ENCODE peak calls at places on chromosomes 7 and 10, in ten cellular contexts. L is activated B cell treated with CpG ODN at 0.5 μM for 24 hours, A is body of pancreas, G is OCI-LY7, P is endodermal cell, Y is A549, S is GM20000, H is AG09319, E is AG04449, N is progenitor cell of endocrine pancreas. V is an unnamed sample.

GRCh38 chr10:87546221-87546620 is 41.5 kb downstream of the MINPP1 start:
- DNase-seq in H (no peak), L (no peak), E (no peak), P (no peak), A (peak; percentile 57), Y (no peak), N (no peak), G (no peak), S (no peak), V (peak; percentile 76)

GRCh38 chr7:74334026-74334425 is 44.8 kb downstream of the CLIP2 start:
- DNase-seq in G (no peak), Y (no peak), H (peak; percentile 5), A (peak; percentile 21), N (no peak), P (no peak), L (no peak), E (peak; percentile 51), S (no peak), V (no peak)

GRCh38 chr10:112490543-112490942 is 43.5 kb downstream of the VTI1A start:
- DNase-seq in G (no peak), E (no peak), P (peak; percentile 49), N (no peak), S (no peak), L (no peak), Y (no peak), H (no peak), A (no peak), V (no peak)

GRCh38 chr7:118079369-118079768 is 104.6 kb upstream of the LSM8 start:
- DNase-seq in S (no peak), Y (no peak), P (no peak), H (no peak), N (no peak), G (no peak), E (no peak), A (no peak), L (no peak), V (no peak)

GRCh38 chr7:139773372-139773771 is 4.4 kb downstream of the HIPK2 start:
- DNase-seq in H (no peak), E (no peak), P (no peak), L (no peak), A (no peak), G (no peak), N (no peak), S (peak; percentile 49), Y (no peak), V (no peak)

GRCh38 chr10:84613336-84614021 is 285.1 kb downstream of the CCSER2 start:
- DNase-seq in N (peak; percentile 34), A (peak; percentile 42), S (peak; percentile 24), G (peak; percentile 54), E (no peak), Y (peak; percentile 41), P (peak; percentile 94), H (no peak), L (no peak), V (no peak)

GRCh38 chr7:20402297-20403230 is 71.9 kb downstream of the ITGB8 start:
- DNase-seq in E (no peak), A (no peak), S (no peak), N (no peak), L (no peak), H (no peak), Y (no peak), G (no peak), P (no peak), V (no peak)

GRCh38 chr10:101134299-101135127 is 3.4 kb downstream of the TLX1 start:
- DNase-seq in L (no peak), H (no peak), E (no peak), G (no peak), Y (no peak), S (no peak), P (peak; percentile 71), N (no peak), A (no peak), V (no peak)

GRCh38 chr10:112804036-112804435 is 146.0 kb upstream of the TCF7L2 start:
- DNase-seq in L (no peak), S (no peak), Y (no peak), G (no peak), H (no peak), A (peak; percentile 82), E (no peak), N (no peak), P (peak; percentile 77), V (no peak)

GRCh38 chr7:22387583-22387982 is 30.6 kb upstream of the RAPGEF5 start:
- DNase-seq in L (no peak), N (no peak), H (no peak), E (peak; percentile 76), Y (no peak), A (peak; percentile 27), P (no peak), G (no peak), S (no peak), V (no peak)

GRCh38 chr10:75593690-75594556 is 162.5 kb downstream of the LRMDA start:
- DNase-seq in L (no peak), H (no peak), A (no peak), N (peak; percentile 24), S (no peak), G (no peak), P (peak; percentile 82), E (no peak), Y (no peak), V (no peak)
- TF ChIP-seq CTCF in L (no peak), H (peak; percentile 3), A (peak; percentile 13), N (peak; percentile 62), S (no peak), G (peak; percentile 54), P (peak; percentile 82), E (no peak), Y (peak; percentile 6), V (peak; percentile 37)

DNA sequence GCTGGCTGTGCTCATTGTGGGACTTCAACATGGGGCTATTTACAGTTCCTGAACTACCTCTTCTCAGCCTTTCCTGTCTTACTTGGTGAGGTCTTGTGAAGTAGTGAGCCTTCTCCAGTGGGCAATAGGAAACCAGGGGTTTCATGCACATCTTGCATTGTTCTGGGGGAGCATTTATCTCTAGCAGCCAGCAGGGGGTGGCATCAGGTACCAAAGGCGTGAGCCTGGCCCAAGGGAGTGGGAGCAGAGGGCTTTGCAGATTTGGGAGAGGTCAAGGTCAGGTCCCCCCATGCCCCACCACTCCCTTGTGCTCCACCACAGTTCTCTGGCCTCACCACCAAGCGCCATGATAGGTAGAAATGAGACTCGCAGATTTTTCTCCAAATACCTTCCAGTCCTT is 85.4 kb upstream of the NPTX2 start:
- DNase-seq in P (no peak), A (no peak), Y (no peak), N (no peak), E (no peak), H (no peak), G (peak; percentile 14), L (no peak), S (no peak), V (no peak)
- TF ChIP-seq CTCF in P (peak; percentile 13), A (no peak), Y (no peak), N (no peak), E (no peak), H (no peak), G (peak; percentile 62), L (no peak), S (no peak), V (no peak)

DNA sequence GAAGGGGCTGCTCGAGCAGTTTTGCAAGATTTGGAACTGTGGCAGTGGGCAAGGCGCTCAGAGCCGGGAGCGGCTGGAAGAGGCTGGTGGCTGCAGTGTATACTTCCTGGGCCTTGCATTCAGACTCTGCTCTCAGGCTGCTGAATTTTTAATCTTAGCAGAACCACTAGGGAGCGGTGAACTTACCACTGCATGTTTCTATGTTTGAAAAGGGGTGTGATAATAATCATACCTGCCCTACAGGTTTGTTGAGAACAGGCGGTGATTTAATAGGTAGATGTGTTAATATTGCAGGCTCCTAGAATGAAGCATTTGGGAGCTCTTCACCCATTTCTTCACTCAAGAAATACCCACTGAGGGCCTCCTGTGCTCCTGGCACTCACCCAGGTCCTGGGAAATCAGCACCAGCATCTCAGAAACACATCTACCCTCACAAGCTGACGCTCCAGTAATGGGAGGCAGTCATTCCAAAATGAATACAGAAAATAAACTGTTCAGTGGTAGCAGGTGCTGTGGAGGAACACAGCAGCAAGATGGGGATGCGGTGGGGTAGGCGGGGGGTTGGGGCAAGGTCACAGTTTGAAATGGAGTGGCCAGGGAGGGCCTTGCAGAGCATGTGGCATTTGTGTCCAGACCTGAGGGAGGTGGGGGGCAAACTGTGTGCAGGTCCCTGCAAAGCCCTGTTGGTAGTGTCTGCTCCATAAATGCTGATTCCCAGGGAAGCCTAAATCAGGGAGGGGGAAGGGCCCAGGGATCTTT is 41.0 kb downstream of the VWA2 start:
- DNase-seq in H (no peak), N (no peak), G (no peak), E (no peak), L (no peak), P (no peak), S (no peak), A (no peak), Y (no peak), V (no peak)
- TF ChIP-seq CTCF in H (no peak), N (no peak), G (no peak), E (no peak), L (no peak), P (no peak), S (no peak), A (no peak), Y (no peak), V (no peak)

GRCh38 chr10:123380491-123381085 is 226.4 kb downstream of the BUB3 start:
- DNase-seq in S (no peak), A (no peak), L (no peak), E (no peak), Y (peak; percentile 12), H (no peak), N (no peak), P (no peak), G (no peak), V (no peak)
- TF ChIP-seq CTCF in S (no peak), A (peak; percentile 28), L (no peak), E (peak; percentile 2), Y (peak; percentile 52), H (peak; percentile 2), N (peak; percentile 48), P (peak; percentile 56), G (peak; percentile 52), V (no peak)

DNA sequence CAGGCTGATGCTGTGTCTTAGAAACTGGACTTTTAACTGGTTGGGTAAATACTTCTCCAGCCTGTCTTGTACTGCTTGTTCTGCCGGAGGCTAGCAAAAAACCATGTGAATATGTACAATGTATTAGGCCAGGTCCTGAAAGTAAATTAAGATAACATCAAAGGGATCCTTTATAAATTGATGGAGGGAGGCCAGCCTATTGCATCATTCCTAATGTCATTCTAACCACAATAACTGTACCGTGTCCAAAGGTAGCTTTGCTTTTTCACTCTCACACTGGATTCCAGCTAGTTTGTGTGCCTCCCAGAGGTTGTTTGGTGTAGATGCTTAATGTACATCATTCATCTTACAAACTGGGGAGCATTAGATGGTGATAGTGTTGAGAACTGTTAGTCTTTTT is 91.2 kb upstream of the SEM1 start:
- DNase-seq in Y (no peak), L (no peak), H (no peak), S (no peak), E (no peak), G (no peak), P (no peak), N (no peak), A (no peak), V (no peak)
- TF ChIP-seq CTCF in Y (no peak), L (no peak), H (no peak), S (no peak), E (no peak), G (no peak), P (no peak), N (no peak), A (no peak), V (no peak)

GRCh38 chr10:810351-810846 is 120.9 kb upstream of the DIP2C start:
- DNase-seq in L (no peak), G (peak; percentile 50), P (peak; percentile 83), Y (no peak), N (no peak), S (peak; percentile 31), A (no peak), H (no peak), E (no peak), V (no peak)
- TF ChIP-seq CTCF in L (no peak), G (peak; percentile 69), P (peak; percentile 83), Y (peak; percentile 18), N (peak; percentile 63), S (no peak), A (peak; percentile 35), H (peak; percentile 27), E (peak; percentile 66), V (no peak)

V was measured in CD14-positive monocyte.